ENCODE peak calls at places on chromosomes 16 and 17, in six cellular contexts. One of them, this sample, is unnamed.

GRCh38 chr17:82105882-82106696 is 8.1 kb upstream of the FASN start:
- DNase-seq in AG10803: peak; percentile 39
- DNase-seq in C1 segment of cervical spinal cord: peak; percentile 66
- DNase-seq in heart left ventricle: no peak
- DNase-seq in T47D: peak; percentile 91
- DNase-seq in HT1080: peak; percentile 42
- DNase-seq in this sample: no peak

GRCh38 chr17:73838815-73839214 is 194.6 kb upstream of the SDK2 start:
- DNase-seq in AG10803: no peak
- DNase-seq in C1 segment of cervical spinal cord: no peak
- DNase-seq in heart left ventricle: no peak
- DNase-seq in T47D: no peak
- DNase-seq in HT1080: no peak
- DNase-seq in this sample: no peak

GRCh38 chr16:67561501-67561823 is 864 bp upstream of the CTCF start:
- DNase-seq in AG10803: no peak
- DNase-seq in C1 segment of cervical spinal cord: no peak
- DNase-seq in heart left ventricle: no peak
- DNase-seq in T47D: no peak
- DNase-seq in HT1080: no peak
- DNase-seq in this sample: no peak

GRCh38 chr16:81650982-81651562 is 128.0 kb upstream of the PLCG2 start:
- DNase-seq in AG10803: no peak
- DNase-seq in C1 segment of cervical spinal cord: no peak
- DNase-seq in heart left ventricle: peak; percentile 87
- DNase-seq in T47D: no peak
- DNase-seq in HT1080: no peak
- DNase-seq in this sample: peak; percentile 85

GRCh38 chr17:58643147-58643546 is 48.7 kb downstream of the TEX14 start:
- DNase-seq in AG10803: peak; percentile 57
- DNase-seq in C1 segment of cervical spinal cord: no peak
- DNase-seq in heart left ventricle: no peak
- DNase-seq in T47D: no peak
- DNase-seq in HT1080: peak; percentile 85
- DNase-seq in this sample: no peak

GRCh38 chr17:63066158-63066808 is 100.2 kb downstream of the TANC2 start:
- DNase-seq in AG10803: no peak
- DNase-seq in C1 segment of cervical spinal cord: no peak
- DNase-seq in heart left ventricle: no peak
- DNase-seq in T47D: no peak
- DNase-seq in HT1080: no peak
- DNase-seq in this sample: no peak

GRCh38 chr17:22692066-22692800 is 999.9 kb downstream of the KCNJ18 start:
- DNase-seq in AG10803: no peak
- DNase-seq in C1 segment of cervical spinal cord: no peak
- DNase-seq in heart left ventricle: no peak
- DNase-seq in T47D: no peak
- DNase-seq in HT1080: peak; percentile 34
- DNase-seq in this sample: no peak

GRCh38 chr17:37640016-37640415 is 3.2 kb downstream of the DDX52 start:
- DNase-seq in AG10803: no peak
- DNase-seq in C1 segment of cervical spinal cord: no peak
- DNase-seq in heart left ventricle: no peak
- DNase-seq in T47D: no peak
- DNase-seq in HT1080: no peak
- DNase-seq in this sample: no peak

GRCh38 chr17:44708401-44709263 is at the start of gene DBF4B:
- DNase-seq in AG10803: peak; percentile 91
- DNase-seq in C1 segment of cervical spinal cord: peak; percentile 78
- DNase-seq in heart left ventricle: peak; percentile 89
- DNase-seq in T47D: peak; percentile 89
- DNase-seq in HT1080: peak; percentile 90
- DNase-seq in this sample: peak; percentile 85

GRCh38 chr16:57643166-57643813 is 14.9 kb downstream of the ADGRG1 start:
- DNase-seq in AG10803: peak; percentile 72
- DNase-seq in C1 segment of cervical spinal cord: peak; percentile 57
- DNase-seq in heart left ventricle: no peak
- DNase-seq in T47D: no peak
- DNase-seq in HT1080: peak; percentile 70
- DNase-seq in this sample: no peak

GRCh38 chr16:82061861-82062525 is 26.9 kb downstream of the HSD17B2 start:
- DNase-seq in AG10803: peak; percentile 35
- DNase-seq in C1 segment of cervical spinal cord: no peak
- DNase-seq in heart left ventricle: no peak
- DNase-seq in T47D: no peak
- DNase-seq in HT1080: peak; percentile 14
- DNase-seq in this sample: no peak

GRCh38 chr17:64063766-64064224 is 43.4 kb upstream of the ICAM2 start:
- DNase-seq in AG10803: peak; percentile 17
- DNase-seq in C1 segment of cervical spinal cord: no peak
- DNase-seq in heart left ventricle: peak; percentile 46
- DNase-seq in T47D: peak; percentile 28
- DNase-seq in HT1080: peak; percentile 18
- DNase-seq in this sample: peak; percentile 81

GRCh38 chr17:78706271-78706915 is 75.7 kb downstream of the CYTH1 start:
- DNase-seq in AG10803: no peak
- DNase-seq in C1 segment of cervical spinal cord: no peak
- DNase-seq in heart left ventricle: no peak
- DNase-seq in T47D: no peak
- DNase-seq in HT1080: no peak
- DNase-seq in this sample: no peak

GRCh38 chr17:49497147-49498036 is 2.3 kb downstream of the NGFR start:
- DNase-seq in AG10803: no peak
- DNase-seq in C1 segment of cervical spinal cord: no peak
- DNase-seq in heart left ventricle: no peak
- DNase-seq in T47D: peak; percentile 58
- DNase-seq in HT1080: no peak
- DNase-seq in this sample: peak; percentile 83

GRCh38 chr16:8937803-8938202 is 25.9 kb downstream of the USP7 start:
- DNase-seq in AG10803: no peak
- DNase-seq in C1 segment of cervical spinal cord: no peak
- DNase-seq in heart left ventricle: no peak
- DNase-seq in T47D: no peak
- DNase-seq in HT1080: no peak
- DNase-seq in this sample: no peak

GRCh38 chr16:79519448-79519847 is 81.1 kb downstream of the MAF start:
- DNase-seq in AG10803: no peak
- DNase-seq in C1 segment of cervical spinal cord: peak; percentile 8
- DNase-seq in heart left ventricle: peak; percentile 12
- DNase-seq in T47D: no peak
- DNase-seq in HT1080: no peak
- DNase-seq in this sample: peak; percentile 78

GRCh38 chr17:21001813-21002221 is 41.0 kb downstream of the USP22 start:
- DNase-seq in AG10803: no peak
- DNase-seq in C1 segment of cervical spinal cord: peak; percentile 14
- DNase-seq in heart left ventricle: no peak
- DNase-seq in T47D: no peak
- DNase-seq in HT1080: no peak
- DNase-seq in this sample: no peak

GRCh38 chr16:8675183-8676159 is 1.1 kb downstream of the ABAT start:
- DNase-seq in AG10803: no peak
- DNase-seq in C1 segment of cervical spinal cord: no peak
- DNase-seq in heart left ventricle: no peak
- DNase-seq in T47D: no peak
- DNase-seq in HT1080: no peak
- DNase-seq in this sample: no peak

GRCh38 chr17:4433515-4434031 is at the start of gene SPNS3:
- DNase-seq in AG10803: no peak
- DNase-seq in C1 segment of cervical spinal cord: peak; percentile 17
- DNase-seq in heart left ventricle: no peak
- DNase-seq in T47D: no peak
- DNase-seq in HT1080: peak; percentile 55
- DNase-seq in this sample: no peak

GRCh38 chr17:46785696-46786095 is 32.8 kb downstream of the WNT3 start:
- DNase-seq in AG10803: no peak
- DNase-seq in C1 segment of cervical spinal cord: no peak
- DNase-seq in heart left ventricle: no peak
- DNase-seq in T47D: no peak
- DNase-seq in HT1080: no peak
- DNase-seq in this sample: no peak

GRCh38 chr16:87550510-87550961 is 51.8 kb upstream of the JPH3 start:
- DNase-seq in AG10803: no peak
- DNase-seq in C1 segment of cervical spinal cord: peak; percentile 25
- DNase-seq in heart left ventricle: peak; percentile 49
- DNase-seq in T47D: peak; percentile 73
- DNase-seq in HT1080: no peak
- DNase-seq in this sample: peak; percentile 83

GRCh38 chr17:38452719-38453118 is 24.5 kb downstream of the ARHGAP23 start:
- DNase-seq in AG10803: no peak
- DNase-seq in C1 segment of cervical spinal cord: no peak
- DNase-seq in heart left ventricle: no peak
- DNase-seq in T47D: no peak
- DNase-seq in HT1080: no peak
- DNase-seq in this sample: no peak

GRCh38 chr17:43135454-43135819 is 10.3 kb upstream of the BRCA1 start:
- DNase-seq in AG10803: no peak
- DNase-seq in C1 segment of cervical spinal cord: no peak
- DNase-seq in heart left ventricle: no peak
- DNase-seq in T47D: no peak
- DNase-seq in HT1080: no peak
- DNase-seq in this sample: no peak

GRCh38 chr17:27647755-27648154 is 16.8 kb downstream of the LGALS9 start:
- DNase-seq in AG10803: no peak
- DNase-seq in C1 segment of cervical spinal cord: no peak
- DNase-seq in heart left ventricle: no peak
- DNase-seq in T47D: no peak
- DNase-seq in HT1080: no peak
- DNase-seq in this sample: no peak

GRCh38 chr17:56358651-56359050 is 205.4 kb downstream of the ANKFN1 start:
- DNase-seq in AG10803: no peak
- DNase-seq in C1 segment of cervical spinal cord: no peak
- DNase-seq in heart left ventricle: no peak
- DNase-seq in T47D: no peak
- DNase-seq in HT1080: peak; percentile 97
- DNase-seq in this sample: no peak

GRCh38 chr17:57262557-57262956 is 6.2 kb downstream of the MSI2 start:
- DNase-seq in AG10803: no peak
- DNase-seq in C1 segment of cervical spinal cord: no peak
- DNase-seq in heart left ventricle: no peak
- DNase-seq in T47D: no peak
- DNase-seq in HT1080: no peak
- DNase-seq in this sample: no peak

GRCh38 chr17:20242271-20242670 is 225.1 kb downstream of the LGALS9B start:
- DNase-seq in AG10803: no peak
- DNase-seq in C1 segment of cervical spinal cord: no peak
- DNase-seq in heart left ventricle: no peak
- DNase-seq in T47D: no peak
- DNase-seq in HT1080: no peak
- DNase-seq in this sample: no peak

GRCh38 chr17:29331330-29331729 is 37.4 kb upstream of the NUFIP2 start:
- DNase-seq in AG10803: no peak
- DNase-seq in C1 segment of cervical spinal cord: no peak
- DNase-seq in heart left ventricle: no peak
- DNase-seq in T47D: no peak
- DNase-seq in HT1080: no peak
- DNase-seq in this sample: no peak

GRCh38 chr17:31561469-31562412 is 170.3 kb downstream of the RAB11FIP4 start:
- DNase-seq in AG10803: peak; percentile 60
- DNase-seq in C1 segment of cervical spinal cord: no peak
- DNase-seq in heart left ventricle: no peak
- DNase-seq in T47D: no peak
- DNase-seq in HT1080: peak; percentile 6
- DNase-seq in this sample: no peak

GRCh38 chr16:50338371-50339231 is 30.2 kb downstream of the BRD7 start:
- DNase-seq in AG10803: peak; percentile 45
- DNase-seq in C1 segment of cervical spinal cord: no peak
- DNase-seq in heart left ventricle: no peak
- DNase-seq in T47D: no peak
- DNase-seq in HT1080: peak; percentile 15
- DNase-seq in this sample: no peak

GRCh38 chr16:87715231-87715630 is 50.6 kb downstream of the KLHDC4 start:
- DNase-seq in AG10803: no peak
- DNase-seq in C1 segment of cervical spinal cord: no peak
- DNase-seq in heart left ventricle: no peak
- DNase-seq in T47D: no peak
- DNase-seq in HT1080: no peak
- DNase-seq in this sample: no peak

GRCh38 chr17:50904522-50905459 is 38.6 kb upstream of the TOB1 start:
- DNase-seq in AG10803: peak; percentile 25
- DNase-seq in C1 segment of cervical spinal cord: peak; percentile 84
- DNase-seq in heart left ventricle: no peak
- DNase-seq in T47D: no peak
- DNase-seq in HT1080: no peak
- DNase-seq in this sample: peak; percentile 84

GRCh38 chr17:16449121-16449570 is 33.8 kb downstream of the TRPV2 start:
- DNase-seq in AG10803: peak; percentile 58
- DNase-seq in C1 segment of cervical spinal cord: no peak
- DNase-seq in heart left ventricle: no peak
- DNase-seq in T47D: no peak
- DNase-seq in HT1080: peak; percentile 60
- DNase-seq in this sample: no peak

GRCh38 chr16:3577302-3577752 is at the start of gene NLRC3:
- DNase-seq in AG10803: no peak
- DNase-seq in C1 segment of cervical spinal cord: no peak
- DNase-seq in heart left ventricle: no peak
- DNase-seq in T47D: no peak
- DNase-seq in HT1080: no peak
- DNase-seq in this sample: no peak

GRCh38 chr16:48720266-48720665 is 110.3 kb upstream of the N4BP1 start:
- DNase-seq in AG10803: no peak
- DNase-seq in C1 segment of cervical spinal cord: no peak
- DNase-seq in heart left ventricle: no peak
- DNase-seq in T47D: peak; percentile 15
- DNase-seq in HT1080: no peak
- DNase-seq in this sample: no peak

This sample was measured in Right ventricle myocardium inferior.